ENCODE peak calls at places on chromosomes 2 and 18, in eight cellular contexts. T is HepG2, F is K562, G is heart right ventricle, P is heart left ventricle, V is A549, R is DND-41, M is Peyer's patch. Q is an unnamed sample.

GRCh38 chr2:216688731-216689360 is 6.5 kb downstream of the IGFBP5 start:
- DNase-seq in T (no peak), F (no peak), G (peak), P (no peak), V (no peak), R (no peak), M (no peak), Q (peak)

GRCh38 chr2:193907561-193907960 is 1712.8 kb upstream of the TMEFF2 start:
- DNase-seq in T (no peak), F (no peak), G (no peak), P (no peak), V (no peak), R (no peak), M (no peak), Q (no peak)

GRCh38 chr2:53880756-53881155 is 21.0 kb upstream of the GPR75 start:
- DNase-seq in T (no peak), F (no peak), G (no peak), P (no peak), V (no peak), R (no peak), M (no peak), Q (no peak)

GRCh38 chr2:150570712-150571111 is 83.2 kb upstream of the RND3 start:
- DNase-seq in T (no peak), F (no peak), G (no peak), P (no peak), V (peak), R (no peak), M (no peak), Q (no peak)

GRCh38 chr2:37415128-37415817 is 70.8 kb downstream of the QPCT start:
- DNase-seq in T (no peak), F (peak), G (no peak), P (no peak), V (peak), R (no peak), M (no peak), Q (no peak)

GRCh38 chr2:129201636-129202035 is 777.8 kb upstream of the RAB6C start:
- DNase-seq in T (no peak), F (no peak), G (no peak), P (no peak), V (no peak), R (no peak), M (no peak), Q (no peak)

GRCh38 chr18:63344263-63344662 is 22.7 kb downstream of the KDSR start:
- DNase-seq in T (no peak), F (no peak), G (no peak), P (no peak), V (no peak), R (no peak), M (no peak), Q (no peak)

GRCh38 chr2:122519366-122519765 is 763.9 kb downstream of the TSN start:
- DNase-seq in T (peak), F (no peak), G (no peak), P (no peak), V (peak), R (no peak), M (no peak), Q (no peak)

GRCh38 chr2:43576983-43577892 is 18.6 kb downstream of the THADA start:
- DNase-seq in T (peak), F (peak), G (no peak), P (no peak), V (peak), R (peak), M (no peak), Q (no peak)

GRCh38 chr2:172323256-172323655 is 104.1 kb upstream of the ITGA6 start:
- DNase-seq in T (no peak), F (no peak), G (no peak), P (no peak), V (no peak), R (no peak), M (no peak), Q (no peak)

GRCh38 chr2:15510131-15510530 is 51.0 kb downstream of the NBAS start:
- DNase-seq in T (no peak), F (no peak), G (no peak), P (no peak), V (no peak), R (no peak), M (no peak), Q (no peak)

GRCh38 chr2:202317080-202317859 is 51.7 kb downstream of the NOP58 start:
- DNase-seq in T (no peak), F (no peak), G (peak), P (no peak), V (no peak), R (no peak), M (no peak), Q (peak)

GRCh38 chr18:36419188-36419912 is 121.8 kb downstream of the FHOD3 start:
- DNase-seq in T (no peak), F (no peak), G (no peak), P (no peak), V (no peak), R (no peak), M (no peak), Q (no peak)

GRCh38 chr2:100744184-100744583 is 75.8 kb upstream of the NPAS2 start:
- DNase-seq in T (no peak), F (no peak), G (no peak), P (no peak), V (no peak), R (no peak), M (no peak), Q (no peak)

GRCh38 chr2:44748-45341 is 1.5 kb downstream of the FAM110C start:
- DNase-seq in T (no peak), F (no peak), G (no peak), P (no peak), V (no peak), R (no peak), M (no peak), Q (no peak)

GRCh38 chr2:163593941-163594340 is 141.9 kb downstream of the FIGN start:
- DNase-seq in T (no peak), F (no peak), G (no peak), P (no peak), V (no peak), R (no peak), M (no peak), Q (no peak)

GRCh38 chr2:163594572-163594971 is 141.2 kb downstream of the FIGN start:
- DNase-seq in T (no peak), F (no peak), G (no peak), P (no peak), V (no peak), R (no peak), M (no peak), Q (no peak)

GRCh38 chr2:163595033-163595432 is 140.8 kb downstream of the FIGN start:
- DNase-seq in T (no peak), F (no peak), G (no peak), P (no peak), V (no peak), R (no peak), M (no peak), Q (no peak)

GRCh38 chr2:163591461-163591860 is 144.3 kb downstream of the FIGN start:
- DNase-seq in T (no peak), F (no peak), G (no peak), P (no peak), V (no peak), R (no peak), M (no peak), Q (no peak)

GRCh38 chr2:163592954-163593622 is 142.7 kb downstream of the FIGN start:
- DNase-seq in T (no peak), F (no peak), G (no peak), P (peak), V (no peak), R (no peak), M (no peak), Q (no peak)
- H3K27ac ChIP-seq in T (no peak), F (no peak), G (no peak), P (no peak), V (no peak), R (no peak), M (no peak), Q (no peak)

GRCh38 chr2:73907840-73908452 is 15.1 kb downstream of the ACTG2 start:
- DNase-seq in T (peak), F (no peak), G (no peak), P (no peak), V (peak), R (peak), M (peak), Q (no peak)
- TF ChIP-seq CTCF in T (peak), F (peak), G (no peak), P (no peak), V (no peak), R (peak), M (peak), Q (peak)

GRCh38 chr18:58102875-58103274 is 58.8 kb downstream of the NEDD4L start:
- DNase-seq in T (peak), F (no peak), G (no peak), P (no peak), V (no peak), R (no peak), M (no peak), Q (no peak)
- H3K27ac ChIP-seq in T (peak), F (no peak), G (no peak), P (no peak), V (no peak), R (no peak), M (peak), Q (no peak)

DNA sequence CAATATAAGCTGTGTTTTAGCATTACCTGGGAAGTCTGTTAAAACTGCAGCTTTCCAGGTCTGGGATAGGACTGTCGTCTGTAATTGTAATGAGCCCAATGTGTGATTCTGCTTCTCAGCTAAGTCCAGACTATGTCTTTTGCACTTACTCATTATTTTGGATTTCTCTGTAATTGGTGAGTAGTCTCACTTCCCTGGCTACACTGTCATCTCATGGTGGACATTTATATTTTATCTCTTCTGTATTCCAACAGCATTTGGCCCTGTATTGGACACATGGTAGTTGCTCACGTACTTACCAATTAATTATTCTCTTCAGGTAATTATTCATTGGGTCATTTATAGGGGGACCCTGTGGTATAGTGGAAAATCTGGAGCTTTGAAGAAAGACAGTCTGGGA is 28.0 kb downstream of the LHCGR start:
- DNase-seq in T (no peak), F (no peak), G (no peak), P (no peak), V (no peak), R (no peak), M (no peak), Q (no peak)
- TF ChIP-seq CTCF in T (no peak), F (no peak), G (no peak), P (no peak), V (no peak), R (peak), M (no peak), Q (no peak)